ENCODE peak calls at places on chromosome 6, in seven cellular contexts. Y is GM23338, L is body of pancreas, T is OCI-LY7, H is psoas muscle, P is breast epithelium, J is mucosa of descending colon. V is an unnamed sample. For H3K4me1, the result is how much of the 10 kb centered on the place peaks cover.

GRCh38 chr6:40112350-40112749 is 178.1 kb upstream of the MOCS1 start:
- DNase-seq in L (no peak), P (no peak), Y (peak), T (no peak), J (no peak), H (no peak), V (no peak)

GRCh38 chr6:159996087-159996622 is 27.3 kb downstream of the IGF2R start:
- DNase-seq in T (no peak), P (no peak), L (no peak), Y (no peak), H (no peak), J (no peak), V (no peak)

GRCh38 chr6:63267046-63267445 is 52.7 kb downstream of the LGSN start:
- DNase-seq in T (no peak), P (no peak), L (no peak), H (no peak), J (no peak), Y (no peak), V (no peak)

GRCh38 chr6:150184850-150185480 is 42.1 kb downstream of the PPP1R14C start:
- DNase-seq in J (no peak), H (no peak), P (no peak), Y (no peak), L (no peak), T (peak), V (no peak)

GRCh38 chr6:121451250-121451649 is 15.8 kb downstream of the GJA1 start:
- DNase-seq in Y (no peak), H (no peak), L (no peak), T (no peak), J (no peak), P (no peak), V (no peak)

GRCh38 chr6:6008648-6009421 is 2.1 kb upstream of the NRN1 start:
- DNase-seq in H (peak), L (peak), T (peak), P (no peak), Y (peak), J (peak), V (peak)

GRCh38 chr6:7147051-7147671 is 39.4 kb downstream of the RREB1 start:
- DNase-seq in L (peak), P (no peak), J (peak), Y (no peak), H (no peak), T (no peak), V (peak)

GRCh38 chr6:166515072-166515810 is 71.2 kb downstream of the RAMACL start:
- DNase-seq in Y (no peak), L (no peak), P (no peak), J (no peak), T (no peak), H (peak), V (peak)

GRCh38 chr6:32189082-32189741 is 790 bp downstream of the PBX2 start:
- DNase-seq in L (no peak), T (no peak), J (no peak), H (no peak), P (no peak), Y (peak), V (peak)

GRCh38 chr6:157996201-157996712 is 14.6 kb downstream of the SYNJ2 start:
- DNase-seq in T (no peak), P (no peak), Y (no peak), H (no peak), L (no peak), J (no peak), V (no peak)

GRCh38 chr6:85483041-85483700 is 33.3 kb downstream of the NT5E start:
- DNase-seq in P (peak), H (peak), L (peak), T (peak), J (peak), Y (peak), V (peak)

GRCh38 chr6:25715794-25716193 is 38.7 kb upstream of the SLC17A4 start:
- DNase-seq in P (no peak), J (no peak), Y (no peak), L (no peak), H (no peak), T (no peak), V (no peak)

GRCh38 chr6:105164418-105164817 is 15.4 kb downstream of the POPDC3 start:
- DNase-seq in P (no peak), Y (no peak), J (no peak), H (peak), T (no peak), L (no peak), V (peak)

GRCh38 chr6:47079638-47080037 is 37.5 kb upstream of the ADGRF1 start:
- DNase-seq in P (no peak), T (no peak), H (no peak), Y (peak), J (no peak), L (no peak), V (no peak)

GRCh38 chr6:16739329-16739801 is 21.9 kb downstream of the ATXN1 start:
- DNase-seq in P (no peak), L (no peak), Y (peak), H (peak), J (no peak), T (no peak), V (peak)

GRCh38 chr6:82569022-82569421 is 205.4 kb downstream of the TPBG start:
- DNase-seq in H (no peak), L (no peak), Y (no peak), P (no peak), J (no peak), T (no peak), V (no peak)

GRCh38 chr6:79946242-79946641 is 1.1 kb downstream of the ELOVL4 start:
- DNase-seq in J (no peak), H (no peak), P (no peak), L (no peak), Y (peak), T (peak), V (peak)

GRCh38 chr6:11766589-11767450 is 11.8 kb downstream of the ADTRP start:
- DNase-seq in T (no peak), P (no peak), L (no peak), H (no peak), J (no peak), Y (no peak), V (peak)
- H3K4me1 ChIP-seq in T (under half), P (under half), L (half or more), H (under half), J (under half), Y (under half), V (half or more)

GRCh38 chr6:125745281-125746018 is 4.0 kb upstream of the HEY2 start:
- DNase-seq in P (no peak), H (peak), J (no peak), T (no peak), Y (peak), L (peak), V (no peak)

GRCh38 chr6:125746019-125746414 is 3.4 kb upstream of the HEY2 start:
- DNase-seq in T (no peak), Y (peak), H (no peak), J (no peak), L (no peak), P (no peak), V (no peak)

GRCh38 chr6:125747589-125748533 is 1.6 kb upstream of the HEY2 start:
- DNase-seq in Y (peak), L (peak), J (peak), H (peak), P (no peak), T (peak), V (peak)

GRCh38 chr6:125748534-125749111 is 809 bp upstream of the HEY2 start:
- DNase-seq in Y (no peak), P (no peak), L (no peak), H (no peak), T (no peak), J (peak), V (peak)

DNA sequence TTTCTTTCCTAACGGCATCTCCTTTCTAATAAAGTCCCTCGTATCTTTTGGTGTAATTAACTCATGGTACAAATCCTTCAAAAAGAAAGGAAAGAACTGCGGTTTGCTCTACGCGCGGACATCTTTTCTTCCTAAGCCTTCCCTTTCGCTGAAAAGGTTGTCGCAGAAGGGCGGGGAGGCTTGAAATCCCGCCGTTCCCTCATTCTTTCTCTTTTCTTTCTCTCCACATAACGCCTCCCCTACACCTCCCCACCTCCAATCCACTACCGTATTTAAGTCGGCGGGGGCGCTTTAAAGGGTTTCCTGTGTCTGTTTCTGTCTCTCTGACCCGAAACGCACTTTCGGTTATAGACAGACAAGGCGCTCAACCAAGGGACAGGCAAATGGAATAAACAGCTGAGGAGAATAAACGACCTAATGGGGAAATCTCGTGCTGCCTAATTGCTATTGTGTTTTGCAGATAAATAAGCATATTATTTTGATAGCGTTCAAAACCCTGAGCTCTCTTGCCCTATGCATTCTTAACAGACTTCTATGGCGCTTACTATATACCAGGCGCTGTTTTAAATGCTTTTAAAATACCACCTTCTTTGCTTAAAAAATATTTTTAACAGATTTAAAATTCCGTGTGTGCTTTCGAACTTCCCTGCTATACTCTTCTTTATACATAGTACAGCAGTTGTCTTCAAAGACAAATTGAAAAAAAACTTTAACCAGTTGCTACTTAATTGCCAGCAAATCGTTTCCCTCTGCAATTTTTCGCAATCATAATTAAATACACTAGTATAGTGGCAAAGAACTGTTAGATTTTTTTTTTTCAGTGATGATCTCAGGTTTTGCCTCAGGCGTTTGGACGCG is 2.5 kb upstream of the HEY2 start:
- DNase-seq in T (peak), L (peak), P (no peak), H (peak), Y (peak), J (peak), V (peak)
- H3K4me1 ChIP-seq in T (under half), L (under half), P (under half), H (under half), Y (half or more), J (under half), V (under half)

GRCh38 chr6:108635505-108636226 is 74.9 kb downstream of the FOXO3 start:
- DNase-seq in Y (no peak), P (no peak), H (no peak), T (peak), L (no peak), J (no peak), V (no peak)
- H3K4me1 ChIP-seq in Y (under half), P (under half), H (half or more), T (under half), L (half or more), J (under half), V (under half)

DNA sequence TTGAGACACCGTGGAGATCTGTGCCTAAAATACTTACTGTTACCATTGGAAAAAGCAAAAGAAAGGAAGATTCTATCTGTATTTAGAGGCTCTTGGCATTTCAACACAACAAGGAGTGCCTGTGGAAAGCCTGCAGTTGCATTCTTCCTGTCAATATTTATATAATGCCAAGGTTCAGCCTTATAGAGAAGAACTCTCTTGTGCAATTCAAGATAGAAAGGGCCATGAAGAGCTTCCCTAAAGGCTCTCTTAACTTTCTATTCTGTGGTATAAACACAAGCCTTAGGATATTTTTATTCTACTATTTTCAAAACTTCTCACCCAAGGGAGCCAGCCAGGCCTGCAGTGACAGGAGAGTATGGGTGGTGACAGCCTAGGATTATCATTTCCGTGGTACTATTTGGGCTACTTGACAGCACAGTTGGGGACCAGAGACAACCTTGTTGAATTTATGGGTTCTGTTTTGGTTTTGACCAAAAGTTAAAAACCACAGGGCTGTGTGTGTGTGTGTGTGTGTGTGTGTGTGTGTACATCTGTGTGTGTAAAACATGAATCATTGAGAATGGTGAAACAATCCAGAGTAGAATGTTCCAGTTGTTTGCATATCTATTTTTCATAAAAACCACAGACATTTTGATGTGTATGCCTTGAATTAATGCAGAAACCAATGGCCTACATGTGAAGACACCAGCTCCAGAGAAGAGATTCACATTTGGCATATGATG is 701.0 kb upstream of the SLC35B3 start:
- DNase-seq in P (no peak), L (no peak), T (no peak), H (no peak), J (no peak), Y (no peak), V (peak)
- H3K4me1 ChIP-seq in P (under half), L (under half), T (under half), H (under half), J (under half), Y (under half), V (under half)

GRCh38 chr6:140446241-140446640 is 1071.8 kb upstream of the CITED2 start:
- DNase-seq in L (no peak), Y (no peak), T (no peak), H (no peak), J (no peak), P (no peak), V (no peak)
- H3K4me1 ChIP-seq in L (under half), Y (under half), T (under half), H (under half), J (under half), P (under half), V (under half)

V was measured in adipocyte.